ENCODE peak calls at places on chromosome 1, in seven cellular contexts. One of them, this sample, is unnamed.

GRCh38 chr1:217590598-217590997 is 40.3 kb downstream of the GPATCH2 start:
- DNase-seq in fibroblast of lung: no peak
- DNase-seq in CD8-positive, alpha-beta T cell: no peak
- DNase-seq in thyroid gland: no peak
- DNase-seq in uterus: no peak
- DNase-seq in esophagus squamous epithelium: no peak
- DNase-seq in A549: peak
- DNase-seq in this sample: no peak

GRCh38 chr1:56564615-56565014 is 14.7 kb downstream of the PLPP3 start:
- DNase-seq in fibroblast of lung: no peak
- DNase-seq in CD8-positive, alpha-beta T cell: no peak
- DNase-seq in thyroid gland: no peak
- DNase-seq in uterus: no peak
- DNase-seq in esophagus squamous epithelium: no peak
- DNase-seq in A549: no peak
- DNase-seq in this sample: no peak

GRCh38 chr1:65949230-65949626 is 156.5 kb downstream of the PDE4B start:
- DNase-seq in fibroblast of lung: peak
- DNase-seq in CD8-positive, alpha-beta T cell: no peak
- DNase-seq in thyroid gland: no peak
- DNase-seq in uterus: peak
- DNase-seq in esophagus squamous epithelium: no peak
- DNase-seq in A549: no peak
- DNase-seq in this sample: no peak

GRCh38 chr1:109639063-109639840 is 16.6 kb upstream of the GSTM4 start:
- DNase-seq in fibroblast of lung: no peak
- DNase-seq in CD8-positive, alpha-beta T cell: no peak
- DNase-seq in thyroid gland: no peak
- DNase-seq in uterus: no peak
- DNase-seq in esophagus squamous epithelium: no peak
- DNase-seq in A549: no peak
- DNase-seq in this sample: no peak

GRCh38 chr1:162823231-162823630 is 32.7 kb downstream of the HSD17B7 start:
- DNase-seq in fibroblast of lung: no peak
- DNase-seq in CD8-positive, alpha-beta T cell: no peak
- DNase-seq in thyroid gland: no peak
- DNase-seq in uterus: no peak
- DNase-seq in esophagus squamous epithelium: no peak
- DNase-seq in A549: no peak
- DNase-seq in this sample: no peak

GRCh38 chr1:214332950-214333798 is 52.2 kb downstream of the SMYD2 start:
- DNase-seq in fibroblast of lung: peak
- DNase-seq in CD8-positive, alpha-beta T cell: peak
- DNase-seq in thyroid gland: peak
- DNase-seq in uterus: peak
- DNase-seq in esophagus squamous epithelium: no peak
- DNase-seq in A549: peak
- DNase-seq in this sample: peak

GRCh38 chr1:44019398-44020044 is 11.7 kb downstream of the SLC6A9 start:
- DNase-seq in fibroblast of lung: no peak
- DNase-seq in CD8-positive, alpha-beta T cell: no peak
- DNase-seq in thyroid gland: no peak
- DNase-seq in uterus: no peak
- DNase-seq in esophagus squamous epithelium: no peak
- DNase-seq in A549: no peak
- DNase-seq in this sample: no peak

GRCh38 chr1:151372411-151372934 is at the start of gene SELENBP1:
- DNase-seq in fibroblast of lung: peak
- DNase-seq in CD8-positive, alpha-beta T cell: no peak
- DNase-seq in thyroid gland: peak
- DNase-seq in uterus: peak
- DNase-seq in esophagus squamous epithelium: no peak
- DNase-seq in A549: peak
- DNase-seq in this sample: peak

GRCh38 chr1:198174297-198174696 is 17.5 kb downstream of the NEK7 start:
- DNase-seq in fibroblast of lung: no peak
- DNase-seq in CD8-positive, alpha-beta T cell: no peak
- DNase-seq in thyroid gland: no peak
- DNase-seq in uterus: no peak
- DNase-seq in esophagus squamous epithelium: no peak
- DNase-seq in A549: no peak
- DNase-seq in this sample: no peak

GRCh38 chr1:228903573-228904122 is 168.4 kb downstream of the RHOU start:
- DNase-seq in fibroblast of lung: peak
- DNase-seq in CD8-positive, alpha-beta T cell: no peak
- DNase-seq in thyroid gland: peak
- DNase-seq in uterus: no peak
- DNase-seq in esophagus squamous epithelium: no peak
- DNase-seq in A549: no peak
- DNase-seq in this sample: no peak

GRCh38 chr1:111956155-111956817 is 33.2 kb downstream of the KCND3 start:
- DNase-seq in fibroblast of lung: no peak
- DNase-seq in CD8-positive, alpha-beta T cell: no peak
- DNase-seq in thyroid gland: peak
- DNase-seq in uterus: no peak
- DNase-seq in esophagus squamous epithelium: no peak
- DNase-seq in A549: no peak
- DNase-seq in this sample: no peak

GRCh38 chr1:54312874-54313316 is 93.3 kb downstream of the SSBP3 start:
- DNase-seq in fibroblast of lung: peak
- DNase-seq in CD8-positive, alpha-beta T cell: no peak
- DNase-seq in thyroid gland: peak
- DNase-seq in uterus: peak
- DNase-seq in esophagus squamous epithelium: no peak
- DNase-seq in A549: peak
- DNase-seq in this sample: peak

GRCh38 chr1:118842462-118843201 is 145.5 kb downstream of the TBX15 start:
- DNase-seq in fibroblast of lung: no peak
- DNase-seq in CD8-positive, alpha-beta T cell: no peak
- DNase-seq in thyroid gland: no peak
- DNase-seq in uterus: no peak
- DNase-seq in esophagus squamous epithelium: no peak
- DNase-seq in A549: no peak
- DNase-seq in this sample: no peak

GRCh38 chr1:23278717-23279116 is 61.4 kb upstream of the HTR1D start:
- DNase-seq in fibroblast of lung: no peak
- DNase-seq in CD8-positive, alpha-beta T cell: no peak
- DNase-seq in thyroid gland: no peak
- DNase-seq in uterus: no peak
- DNase-seq in esophagus squamous epithelium: no peak
- DNase-seq in A549: no peak
- DNase-seq in this sample: no peak

GRCh38 chr1:42529724-42530161 is 66.7 kb downstream of the CCDC30 start:
- DNase-seq in fibroblast of lung: peak
- DNase-seq in CD8-positive, alpha-beta T cell: no peak
- DNase-seq in thyroid gland: no peak
- DNase-seq in uterus: no peak
- DNase-seq in esophagus squamous epithelium: no peak
- DNase-seq in A549: peak
- DNase-seq in this sample: peak

GRCh38 chr1:100597069-100597741 is 59.3 kb downstream of the GPR88 start:
- DNase-seq in fibroblast of lung: peak
- DNase-seq in CD8-positive, alpha-beta T cell: no peak
- DNase-seq in thyroid gland: no peak
- DNase-seq in uterus: no peak
- DNase-seq in esophagus squamous epithelium: no peak
- DNase-seq in A549: no peak
- DNase-seq in this sample: no peak

GRCh38 chr1:17212487-17213121 is 7.7 kb downstream of the PADI1 start:
- DNase-seq in fibroblast of lung: peak
- DNase-seq in CD8-positive, alpha-beta T cell: peak
- DNase-seq in thyroid gland: peak
- DNase-seq in uterus: no peak
- DNase-seq in esophagus squamous epithelium: no peak
- DNase-seq in A549: no peak
- DNase-seq in this sample: peak

GRCh38 chr1:204123376-204123775 is 28.5 kb downstream of the ETNK2 start:
- DNase-seq in fibroblast of lung: no peak
- DNase-seq in CD8-positive, alpha-beta T cell: no peak
- DNase-seq in thyroid gland: no peak
- DNase-seq in uterus: no peak
- DNase-seq in esophagus squamous epithelium: no peak
- DNase-seq in A549: no peak
- DNase-seq in this sample: no peak

GRCh38 chr1:212782422-212783154 is 9.0 kb downstream of the NSL1 start:
- DNase-seq in fibroblast of lung: peak
- DNase-seq in CD8-positive, alpha-beta T cell: no peak
- DNase-seq in thyroid gland: no peak
- DNase-seq in uterus: no peak
- DNase-seq in esophagus squamous epithelium: no peak
- DNase-seq in A549: peak
- DNase-seq in this sample: peak

GRCh38 chr1:78649628-78650027 is at the start of gene IFI44:
- DNase-seq in fibroblast of lung: peak
- DNase-seq in CD8-positive, alpha-beta T cell: peak
- DNase-seq in thyroid gland: peak
- DNase-seq in uterus: peak
- DNase-seq in esophagus squamous epithelium: no peak
- DNase-seq in A549: no peak
- DNase-seq in this sample: peak

GRCh38 chr1:6275826-6276764 is 15.2 kb upstream of the GPR153 start:
- DNase-seq in fibroblast of lung: peak
- DNase-seq in CD8-positive, alpha-beta T cell: no peak
- DNase-seq in thyroid gland: no peak
- DNase-seq in uterus: peak
- DNase-seq in esophagus squamous epithelium: no peak
- DNase-seq in A549: no peak
- DNase-seq in this sample: no peak

GRCh38 chr1:227465256-227465655 is 98.1 kb upstream of the ZNF678 start:
- DNase-seq in fibroblast of lung: no peak
- DNase-seq in CD8-positive, alpha-beta T cell: no peak
- DNase-seq in thyroid gland: no peak
- DNase-seq in uterus: no peak
- DNase-seq in esophagus squamous epithelium: no peak
- DNase-seq in A549: no peak
- DNase-seq in this sample: no peak
- TF ChIP-seq CTCF in fibroblast of lung: peak
- TF ChIP-seq CTCF in CD8-positive, alpha-beta T cell: no peak
- TF ChIP-seq CTCF in thyroid gland: no peak
- TF ChIP-seq CTCF in uterus: no peak
- TF ChIP-seq CTCF in esophagus squamous epithelium: no peak
- TF ChIP-seq CTCF in A549: no peak
- TF ChIP-seq CTCF in this sample: no peak

DNA sequence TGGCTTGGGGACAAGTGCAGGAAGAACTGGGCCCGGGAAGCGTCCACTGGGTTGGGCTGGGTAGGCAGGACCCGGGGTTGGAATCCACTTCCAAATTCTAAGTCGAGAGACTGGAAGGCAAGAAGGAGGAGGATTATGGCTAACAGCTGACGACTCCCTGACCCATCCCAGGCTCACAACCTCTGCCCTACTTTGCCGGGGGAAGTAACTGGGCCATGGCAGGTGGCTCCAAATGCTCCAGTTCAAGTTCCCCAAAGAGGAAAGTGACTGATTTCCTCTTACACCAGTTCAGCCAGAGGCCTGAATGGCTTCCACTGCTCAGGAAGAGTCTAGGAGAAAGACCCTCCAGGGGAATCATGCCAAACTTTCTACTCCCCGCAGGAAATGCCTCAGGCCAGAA is 11.4 kb downstream of the EMC1 start:
- DNase-seq in fibroblast of lung: no peak
- DNase-seq in CD8-positive, alpha-beta T cell: no peak
- DNase-seq in thyroid gland: no peak
- DNase-seq in uterus: no peak
- DNase-seq in esophagus squamous epithelium: no peak
- DNase-seq in A549: no peak
- DNase-seq in this sample: no peak
- H3K27ac ChIP-seq in fibroblast of lung: no peak
- H3K27ac ChIP-seq in CD8-positive, alpha-beta T cell: no peak
- H3K27ac ChIP-seq in thyroid gland: no peak
- H3K27ac ChIP-seq in uterus: no peak
- H3K27ac ChIP-seq in esophagus squamous epithelium: no peak
- H3K27ac ChIP-seq in A549: no peak
- H3K27ac ChIP-seq in this sample: no peak

GRCh38 chr1:117676615-117677130 is 70.8 kb downstream of the TENT5C start:
- DNase-seq in fibroblast of lung: no peak
- DNase-seq in CD8-positive, alpha-beta T cell: no peak
- DNase-seq in thyroid gland: no peak
- DNase-seq in uterus: no peak
- DNase-seq in esophagus squamous epithelium: no peak
- DNase-seq in A549: no peak
- DNase-seq in this sample: no peak

GRCh38 chr1:117675907-117676430 is 70.1 kb downstream of the TENT5C start:
- DNase-seq in fibroblast of lung: no peak
- DNase-seq in CD8-positive, alpha-beta T cell: no peak
- DNase-seq in thyroid gland: no peak
- DNase-seq in uterus: no peak
- DNase-seq in esophagus squamous epithelium: no peak
- DNase-seq in A549: no peak
- DNase-seq in this sample: no peak

GRCh38 chr1:117672756-117673155 is 66.9 kb downstream of the TENT5C start:
- DNase-seq in fibroblast of lung: no peak
- DNase-seq in CD8-positive, alpha-beta T cell: no peak
- DNase-seq in thyroid gland: no peak
- DNase-seq in uterus: no peak
- DNase-seq in esophagus squamous epithelium: no peak
- DNase-seq in A549: no peak
- DNase-seq in this sample: no peak

GRCh38 chr1:117673405-117673804 is 67.6 kb downstream of the TENT5C start:
- DNase-seq in fibroblast of lung: peak
- DNase-seq in CD8-positive, alpha-beta T cell: no peak
- DNase-seq in thyroid gland: no peak
- DNase-seq in uterus: no peak
- DNase-seq in esophagus squamous epithelium: no peak
- DNase-seq in A549: no peak
- DNase-seq in this sample: peak

GRCh38 chr1:117674521-117675400 is 68.9 kb downstream of the TENT5C start:
- DNase-seq in fibroblast of lung: no peak
- DNase-seq in CD8-positive, alpha-beta T cell: peak
- DNase-seq in thyroid gland: peak
- DNase-seq in uterus: no peak
- DNase-seq in esophagus squamous epithelium: no peak
- DNase-seq in A549: peak
- DNase-seq in this sample: no peak
- TF ChIP-seq CTCF in fibroblast of lung: peak
- TF ChIP-seq CTCF in CD8-positive, alpha-beta T cell: peak
- TF ChIP-seq CTCF in thyroid gland: peak
- TF ChIP-seq CTCF in uterus: no peak
- TF ChIP-seq CTCF in esophagus squamous epithelium: peak
- TF ChIP-seq CTCF in A549: peak
- TF ChIP-seq CTCF in this sample: no peak

GRCh38 chr1:2052096-2052569 is 1.9 kb downstream of the PRKCZ start:
- DNase-seq in fibroblast of lung: no peak
- DNase-seq in CD8-positive, alpha-beta T cell: no peak
- DNase-seq in thyroid gland: no peak
- DNase-seq in uterus: no peak
- DNase-seq in esophagus squamous epithelium: no peak
- DNase-seq in A549: no peak
- DNase-seq in this sample: no peak

GRCh38 chr1:2050793-2051682 is 827 bp downstream of the PRKCZ start:
- DNase-seq in fibroblast of lung: no peak
- DNase-seq in CD8-positive, alpha-beta T cell: no peak
- DNase-seq in thyroid gland: peak
- DNase-seq in uterus: no peak
- DNase-seq in esophagus squamous epithelium: no peak
- DNase-seq in A549: no peak
- DNase-seq in this sample: no peak

GRCh38 chr1:2049517-2050481 is at the start of gene PRKCZ:
- DNase-seq in fibroblast of lung: no peak
- DNase-seq in CD8-positive, alpha-beta T cell: peak
- DNase-seq in thyroid gland: peak
- DNase-seq in uterus: peak
- DNase-seq in esophagus squamous epithelium: peak
- DNase-seq in A549: peak
- DNase-seq in this sample: peak

GRCh38 chr1:2049225-2049516 is 1.0 kb upstream of the PRKCZ start:
- DNase-seq in fibroblast of lung: no peak
- DNase-seq in CD8-positive, alpha-beta T cell: no peak
- DNase-seq in thyroid gland: no peak
- DNase-seq in uterus: no peak
- DNase-seq in esophagus squamous epithelium: no peak
- DNase-seq in A549: no peak
- DNase-seq in this sample: no peak

GRCh38 chr1:2050482-2050792 is 226 bp downstream of the PRKCZ start:
- DNase-seq in fibroblast of lung: no peak
- DNase-seq in CD8-positive, alpha-beta T cell: no peak
- DNase-seq in thyroid gland: no peak
- DNase-seq in uterus: no peak
- DNase-seq in esophagus squamous epithelium: no peak
- DNase-seq in A549: peak
- DNase-seq in this sample: peak
- H3K27ac ChIP-seq in fibroblast of lung: no peak
- H3K27ac ChIP-seq in CD8-positive, alpha-beta T cell: no peak
- H3K27ac ChIP-seq in thyroid gland: no peak
- H3K27ac ChIP-seq in uterus: no peak
- H3K27ac ChIP-seq in esophagus squamous epithelium: peak
- H3K27ac ChIP-seq in A549: peak
- H3K27ac ChIP-seq in this sample: peak

This sample was measured in RWPE1.